ENCODE peak calls at places on chromosomes 3 and 15, in seven cellular contexts. V, Y, U, K, Q, X and J are unnamed samples. For H3K9me2, the result is how much of the 10 kb centered on the place peaks cover.

GRCh38 chr3:69179740-69180372 is 57.5 kb upstream of the LMOD3 start:
- DNase-seq in V (no peak), Y (no peak), U (no peak), K (no peak), Q (no peak), X (peak), J (no peak)

GRCh38 chr15:45648521-45649200 is 13.8 kb downstream of the SQOR start:
- DNase-seq in V (no peak), Y (peak), U (no peak), K (no peak), Q (peak), X (peak), J (peak)

GRCh38 chr3:141294300-141294699 is 62.7 kb downstream of the PXYLP1 start:
- DNase-seq in V (no peak), Y (no peak), U (no peak), K (no peak), Q (no peak), X (no peak), J (no peak)

GRCh38 chr3:172913911-172914730 is 163.6 kb downstream of the ECT2 start:
- DNase-seq in V (no peak), Y (peak), U (no peak), K (no peak), Q (no peak), X (no peak), J (no peak)

GRCh38 chr3:76438971-76439370 is 600.9 kb upstream of the ROBO2 start:
- DNase-seq in V (no peak), Y (peak), U (no peak), K (no peak), Q (peak), X (no peak), J (no peak)

GRCh38 chr3:189169728-189170127 is 2.0 kb upstream of the TPRG1 start:
- DNase-seq in V (peak), Y (no peak), U (peak), K (no peak), Q (no peak), X (no peak), J (no peak)

GRCh38 chr3:134308350-134308891 is 57.8 kb upstream of the RYK start:
- DNase-seq in V (peak), Y (peak), U (peak), K (peak), Q (peak), X (peak), J (peak)

GRCh38 chr3:151356791-151357460 is 27.6 kb upstream of the P2RY13 start:
- DNase-seq in V (no peak), Y (no peak), U (no peak), K (no peak), Q (peak), X (no peak), J (no peak)

GRCh38 chr3:76497636-76498035 is 542.3 kb upstream of the ROBO2 start:
- DNase-seq in V (no peak), Y (no peak), U (peak), K (no peak), Q (no peak), X (no peak), J (no peak)

GRCh38 chr15:92500023-92500630 is 106.4 kb downstream of the ST8SIA2 start:
- DNase-seq in V (no peak), Y (no peak), U (no peak), K (no peak), Q (no peak), X (no peak), J (no peak)

DNA sequence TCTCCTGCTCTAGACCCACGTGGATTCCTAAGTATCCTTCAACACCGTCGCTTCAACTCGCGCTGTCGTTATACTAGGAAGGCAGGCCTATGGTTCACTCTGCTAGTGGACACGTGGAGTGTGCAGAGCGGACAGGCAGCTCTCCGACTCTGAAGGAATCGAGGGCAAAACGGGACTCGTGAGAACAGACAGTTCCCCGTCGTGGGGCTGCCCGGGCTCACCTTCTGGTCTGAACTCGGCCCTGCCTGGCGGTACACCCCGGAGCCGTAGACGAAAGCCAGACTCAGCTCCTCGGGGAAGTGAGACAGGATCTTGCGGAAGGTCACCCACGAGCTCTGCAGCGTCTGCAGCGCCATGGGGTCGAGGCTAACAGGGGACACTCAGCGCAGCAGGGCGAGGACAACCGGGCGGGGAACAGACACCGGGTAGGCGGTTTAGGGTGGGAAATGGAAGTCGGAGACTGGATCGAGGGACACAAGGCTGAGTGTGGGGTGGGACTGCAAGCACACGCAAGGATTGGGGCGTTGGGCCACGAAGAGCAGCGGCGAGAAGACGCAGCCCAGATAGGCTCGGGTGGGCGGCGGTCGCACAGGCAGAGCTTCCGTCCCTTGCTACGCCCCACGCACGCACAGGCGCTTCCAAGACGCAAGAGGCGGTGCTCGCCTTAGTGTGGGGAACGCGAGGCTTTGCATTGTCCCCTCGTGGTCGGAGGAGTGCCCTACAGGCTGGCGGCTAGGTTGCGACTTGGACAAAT is at the start of gene TAMM41:
- DNase-seq in V (peak), Y (peak), U (peak), K (peak), Q (peak), X (peak), J (peak)
- H3K9me2 ChIP-seq in V (under half), Y (under half), U (under half), K (under half), Q (under half), X (under half), J (under half)

GRCh38 chr3:18591120-18591519 is 166.0 kb upstream of the SATB1 start:
- DNase-seq in V (no peak), Y (no peak), U (peak), K (no peak), Q (no peak), X (no peak), J (no peak)
- H3K9me2 ChIP-seq in V (under half), Y (under half), U (under half), K (under half), Q (under half), X (under half), J (under half)

GRCh38 chr3:128082545-128082944 is 30.3 kb downstream of the SEC61A1 start:
- DNase-seq in V (no peak), Y (no peak), U (no peak), K (no peak), Q (no peak), X (no peak), J (no peak)

GRCh38 chr3:128079823-128080222 is 27.6 kb downstream of the SEC61A1 start:
- DNase-seq in V (no peak), Y (no peak), U (no peak), K (no peak), Q (no peak), X (no peak), J (no peak)

GRCh38 chr3:128081846-128082245 is 29.6 kb downstream of the SEC61A1 start:
- DNase-seq in V (no peak), Y (no peak), U (no peak), K (no peak), Q (peak), X (no peak), J (no peak)

GRCh38 chr3:128080323-128080898 is 28.2 kb downstream of the SEC61A1 start:
- DNase-seq in V (no peak), Y (no peak), U (no peak), K (no peak), Q (peak), X (no peak), J (no peak)

GRCh38 chr3:128081226-128081625 is 29.0 kb downstream of the SEC61A1 start:
- DNase-seq in V (no peak), Y (no peak), U (no peak), K (no peak), Q (no peak), X (no peak), J (no peak)
- H3K9me2 ChIP-seq in V (under half), Y (under half), U (under half), K (under half), Q (under half), X (under half), J (under half)

DNA sequence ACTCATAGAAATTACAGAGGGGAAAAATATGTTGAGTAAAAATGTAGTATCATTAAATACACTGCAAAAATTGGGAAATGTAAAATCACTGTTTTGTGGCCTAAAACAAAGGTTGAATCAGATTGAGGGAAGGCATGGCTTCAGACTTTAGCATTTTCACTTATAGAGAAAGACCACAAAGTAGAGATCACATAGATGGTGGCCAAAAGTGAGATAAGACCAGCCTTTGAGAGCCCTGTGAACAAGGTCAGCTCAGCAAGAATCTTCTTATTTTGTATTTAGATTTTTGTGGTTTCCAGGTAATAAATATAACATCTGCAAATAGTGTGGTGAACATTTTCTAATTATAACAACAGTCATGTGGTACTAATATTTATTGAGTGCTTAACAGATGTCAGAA is 544.8 kb upstream of the DPPA4 start:
- DNase-seq in V (no peak), Y (peak), U (no peak), K (no peak), Q (no peak), X (no peak), J (no peak)
- H3K9me2 ChIP-seq in V (under half), Y (under half), U (under half), K (under half), Q (under half), X (under half), J (under half)

GRCh38 chr3:61178167-61178566 is 73.1 kb downstream of the FHIT start:
- DNase-seq in V (no peak), Y (no peak), U (no peak), K (no peak), Q (no peak), X (no peak), J (no peak)

GRCh38 chr3:61177450-61177849 is 73.8 kb downstream of the FHIT start:
- DNase-seq in V (no peak), Y (no peak), U (no peak), K (no peak), Q (no peak), X (no peak), J (no peak)

GRCh38 chr3:61186030-61186429 is 65.2 kb downstream of the FHIT start:
- DNase-seq in V (no peak), Y (no peak), U (no peak), K (no peak), Q (peak), X (no peak), J (no peak)

GRCh38 chr3:61181874-61182273 is 69.4 kb downstream of the FHIT start:
- DNase-seq in V (no peak), Y (no peak), U (no peak), K (no peak), Q (peak), X (peak), J (peak)

DNA sequence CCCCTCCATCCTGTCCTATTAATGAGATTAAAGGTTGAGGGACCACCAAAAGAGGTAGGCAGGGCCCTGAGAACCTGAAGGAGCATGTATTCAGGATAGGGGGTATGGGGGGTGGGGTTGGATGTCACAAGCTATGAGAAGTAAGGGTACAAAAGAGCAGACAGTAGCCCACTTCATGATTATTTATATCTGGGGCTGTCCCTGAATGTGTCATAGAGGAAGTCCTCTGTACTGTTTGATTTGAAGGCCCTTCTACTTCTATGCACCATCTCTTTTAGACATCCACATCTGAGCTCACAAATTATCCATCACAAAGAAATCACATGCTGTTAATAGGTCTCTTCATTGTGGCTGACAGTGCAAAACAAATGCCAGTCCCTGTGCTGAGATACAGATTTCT is 68.6 kb downstream of the FHIT start:
- DNase-seq in V (no peak), Y (no peak), U (no peak), K (no peak), Q (no peak), X (no peak), J (no peak)
- H3K9me2 ChIP-seq in V (under half), Y (under half), U (under half), K (under half), Q (under half), X (under half), J (under half)

GRCh38 chr3:101038393-101038792 is 45.2 kb upstream of the ABI3BP start:
- DNase-seq in V (no peak), Y (peak), U (no peak), K (no peak), Q (no peak), X (no peak), J (no peak)
- H3K9me2 ChIP-seq in V (under half), Y (under half), U (under half), K (under half), Q (under half), X (under half), J (under half)

GRCh38 chr15:66565141-66565595 is 630 bp downstream of the LCTL start:
- DNase-seq in V (no peak), Y (no peak), U (peak), K (no peak), Q (no peak), X (no peak), J (no peak)
- H3K9me2 ChIP-seq in V (under half), Y (under half), U (under half), K (under half), Q (under half), X (under half), J (under half)

DNA sequence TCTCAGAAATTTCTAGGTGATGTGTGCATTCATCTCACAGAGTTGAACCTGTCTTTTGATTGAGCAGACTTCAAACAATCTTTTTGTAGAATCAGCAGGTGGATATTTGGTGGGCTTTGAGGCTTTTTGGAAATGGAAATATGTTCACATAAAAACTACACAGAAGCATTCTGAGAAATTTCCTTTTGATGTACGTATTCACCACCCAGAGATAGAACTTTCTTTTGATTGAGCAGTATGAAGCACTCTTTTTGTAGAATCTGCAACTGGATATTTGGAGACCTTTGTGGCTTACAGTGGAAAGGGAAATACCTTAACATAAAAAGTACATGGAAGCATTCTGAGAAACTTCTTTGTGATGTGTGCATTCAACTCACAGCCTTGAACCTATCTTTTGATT is 3515.0 kb downstream of the GOLGA6L6 start:
- DNase-seq in V (no peak), Y (no peak), U (no peak), K (no peak), Q (no peak), X (no peak), J (no peak)
- H3K9me2 ChIP-seq in V (under half), Y (under half), U (under half), K (under half), Q (under half), X (under half), J (under half)

DNA sequence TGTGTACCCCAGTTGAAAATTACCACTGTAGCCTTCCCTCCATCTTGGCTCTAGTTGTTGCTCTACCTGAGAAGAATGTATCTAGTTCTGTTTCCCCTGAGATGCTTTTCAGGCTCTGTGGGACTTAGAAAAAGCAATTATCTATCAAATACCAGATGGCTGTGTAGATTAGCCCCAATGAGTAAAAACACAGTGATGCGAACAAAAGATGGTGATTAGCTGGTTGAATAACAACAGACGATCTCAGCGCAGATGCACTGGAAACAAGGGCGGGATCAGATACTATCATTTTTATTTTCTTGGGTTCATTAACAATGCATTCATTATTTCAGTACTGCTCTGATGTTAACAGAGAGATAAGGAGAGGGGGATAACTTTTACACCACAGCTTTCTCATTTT is 131.5 kb downstream of the TMEM108 start:
- DNase-seq in V (no peak), Y (no peak), U (no peak), K (no peak), Q (no peak), X (no peak), J (no peak)
- H3K9me2 ChIP-seq in V (under half), Y (under half), U (under half), K (under half), Q (under half), X (under half), J (under half)